ENCODE peak calls at places on chromosomes 11 and 22, in ten cellular contexts. I is colonic mucosa; Y is tibial artery; Z is PC-3; N is stomach; P is ovary; E is CD8-positive, alpha-beta memory T cell; L is right lobe of liver; T is heart left ventricle; V is uterus. M is an unnamed sample. For H3K36me3, the result is how much of the 10 kb centered on the place peaks cover.

GRCh38 chr11:130323452-130324448 is 9.0 kb upstream of the ZBTB44 start:
- DNase-seq in I (no peak), E (no peak), Z (no peak), P (no peak), T (no peak), L (no peak), V (no peak), N (no peak), Y (no peak), M (no peak)

GRCh38 chr11:67613960-67614715 is 7.4 kb downstream of the NDUFV1 start:
- DNase-seq in Y (no peak), Z (peak), E (peak), V (peak), N (peak), L (peak), I (peak), T (peak), P (no peak), M (peak)

GRCh38 chr11:69744435-69744834 is 30.7 kb downstream of the FGF4 start:
- DNase-seq in Y (no peak), P (no peak), T (no peak), V (no peak), L (no peak), Z (peak), N (no peak), I (no peak), E (no peak), M (no peak)

GRCh38 chr11:78399136-78399535 is 18.5 kb downstream of the GAB2 start:
- DNase-seq in I (no peak), T (no peak), Y (no peak), E (no peak), L (no peak), N (no peak), Z (no peak), P (no peak), V (no peak), M (no peak)

GRCh38 chr22:28444659-28445058 is 235.0 kb downstream of the TTC28 start:
- DNase-seq in E (no peak), Y (no peak), I (no peak), N (no peak), V (no peak), Z (no peak), P (no peak), T (no peak), L (no peak), M (no peak)

GRCh38 chr11:6817668-6818067 is 18.2 kb upstream of the OR6A2 start:
- DNase-seq in N (no peak), V (no peak), I (no peak), Y (no peak), E (no peak), Z (no peak), P (no peak), L (no peak), T (no peak), M (no peak)

GRCh38 chr11:2746401-2747230 is 46.8 kb upstream of the KCNQ1OT1 start:
- DNase-seq in Y (peak), I (no peak), Z (no peak), P (no peak), V (no peak), N (no peak), T (peak), E (no peak), L (peak), M (peak)

GRCh38 chr22:36097880-36098279 is 62.7 kb downstream of the APOL3 start:
- DNase-seq in L (no peak), Z (no peak), V (no peak), P (no peak), T (no peak), Y (no peak), I (no peak), E (no peak), N (no peak), M (no peak)

GRCh38 chr22:29972121-29972520 is 89.1 kb downstream of the MTMR3 start:
- DNase-seq in Y (no peak), Z (no peak), P (no peak), T (no peak), E (no peak), V (no peak), L (no peak), N (no peak), I (no peak), M (no peak)

GRCh38 chr11:94849836-94850235 is 81.7 kb downstream of the AMOTL1 start:
- DNase-seq in Z (no peak), V (peak), N (no peak), T (no peak), P (peak), E (no peak), Y (no peak), I (no peak), L (no peak), M (no peak)

GRCh38 chr22:34645375-34645774 is 420.6 kb upstream of the ISX start:
- DNase-seq in V (no peak), P (no peak), I (no peak), N (no peak), E (no peak), Z (no peak), L (no peak), T (no peak), Y (no peak), M (no peak)

GRCh38 chr11:16000065-16000464 is 356.3 kb downstream of the SOX6 start:
- DNase-seq in Y (no peak), N (no peak), T (no peak), I (no peak), Z (no peak), P (no peak), L (no peak), V (no peak), E (no peak), M (no peak)

GRCh38 chr11:70068345-70068744 is 9.8 kb upstream of the ANO1 start:
- DNase-seq in P (no peak), Z (no peak), V (no peak), L (no peak), E (no peak), N (no peak), I (no peak), T (no peak), Y (no peak), M (peak)

GRCh38 chr11:113248702-113249490 is 65.5 kb upstream of the TTC12 start:
- DNase-seq in E (no peak), L (no peak), V (no peak), Z (no peak), I (no peak), N (no peak), P (no peak), Y (no peak), T (no peak), M (no peak)

DNA sequence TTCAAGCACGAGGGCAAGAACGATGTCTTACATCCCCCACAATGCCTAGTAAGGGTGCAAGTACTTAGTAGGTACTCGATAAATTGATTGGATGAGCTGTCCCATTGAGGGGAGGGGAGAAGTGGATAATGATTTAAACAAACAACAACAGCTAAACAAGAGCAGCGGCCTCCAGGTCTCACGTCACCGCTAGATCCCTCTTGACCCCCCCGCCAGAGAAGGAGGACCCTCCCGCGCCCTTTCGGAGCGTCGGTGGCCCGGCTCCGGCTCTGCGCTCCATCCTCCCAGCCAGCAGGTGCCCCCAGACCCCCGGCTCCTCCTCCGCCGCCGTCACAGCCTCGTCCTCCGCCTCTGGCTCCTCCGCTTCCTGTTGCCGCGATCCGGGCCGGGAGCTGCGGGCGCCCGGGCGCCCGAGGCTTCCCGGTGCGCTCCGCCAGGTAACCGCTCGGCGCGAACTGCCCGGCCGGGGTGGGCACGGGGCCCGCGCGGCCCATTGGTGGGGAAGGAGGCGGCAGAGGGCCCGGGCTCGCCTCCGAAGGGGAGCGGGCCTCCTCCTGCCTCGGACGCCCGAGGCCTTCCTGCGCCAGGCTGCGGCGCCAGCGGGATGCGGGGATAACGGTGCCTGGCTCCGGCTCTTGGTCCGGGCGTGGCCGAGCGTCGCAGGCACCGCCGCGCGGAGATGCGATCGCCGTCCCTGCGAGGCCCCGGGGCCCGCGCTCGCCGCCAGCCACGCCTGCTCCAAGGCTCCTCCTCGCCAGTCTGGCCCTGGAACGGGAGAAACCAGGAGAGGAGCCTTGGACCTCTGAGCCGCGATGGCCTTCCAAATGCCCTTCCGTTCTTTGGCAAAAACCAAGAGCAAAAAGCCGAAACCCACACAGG is at the start of gene TLCD5:
- DNase-seq in E (peak), Z (peak), Y (peak), L (peak), I (no peak), V (peak), N (peak), P (peak), T (peak), M (peak)
- H3K27ac ChIP-seq in E (no peak), Z (peak), Y (peak), L (peak), I (peak), V (peak), N (peak), P (peak), T (peak), M (peak)

DNA sequence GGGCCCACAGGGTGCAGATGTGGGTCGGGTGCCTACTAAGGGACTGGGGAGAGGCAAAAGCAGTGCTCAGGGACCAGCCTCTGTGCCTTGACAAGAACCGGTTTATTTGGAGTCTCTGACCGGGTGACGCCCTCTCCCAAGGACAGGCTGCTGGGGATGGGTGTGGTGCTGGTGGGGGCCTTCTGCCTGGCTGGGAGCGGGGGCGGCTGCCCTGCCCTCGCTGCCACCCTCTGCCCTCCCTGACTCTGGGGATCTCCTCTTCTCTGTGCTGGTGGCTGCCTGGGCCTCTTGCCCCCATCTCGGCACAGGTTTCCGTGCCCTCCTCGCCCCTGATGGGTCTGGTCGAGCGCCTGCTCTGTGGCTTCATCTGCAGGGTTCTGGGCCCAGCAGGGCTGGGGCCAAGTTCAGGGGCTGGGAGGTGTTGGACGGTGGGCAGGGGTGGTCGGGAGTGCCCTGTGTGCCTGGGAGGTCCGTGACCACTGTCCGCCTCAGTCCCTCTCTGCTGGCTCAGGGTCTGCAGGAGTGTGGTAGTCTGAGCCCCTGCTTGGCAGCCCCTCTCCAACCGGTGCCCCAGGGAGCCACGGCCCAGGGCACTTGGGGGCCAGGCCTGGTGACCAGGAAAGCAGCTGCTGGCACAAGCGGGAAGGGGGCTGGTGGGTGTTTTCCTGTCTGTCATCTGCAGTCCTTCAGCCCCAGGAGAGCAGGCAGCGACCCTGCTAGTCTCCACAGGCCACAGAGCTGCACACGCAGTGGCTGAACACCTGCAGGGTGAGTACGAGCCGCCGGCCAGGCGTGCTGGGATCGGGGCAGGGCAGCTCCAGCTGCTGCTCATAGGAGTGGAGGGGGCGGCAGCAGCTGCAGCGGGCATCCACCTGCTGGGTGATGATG is 23.5 kb downstream of the MUC6 start:
- DNase-seq in P (no peak), T (no peak), Y (no peak), I (no peak), E (no peak), L (no peak), N (no peak), Z (no peak), V (no peak), M (no peak)
- H3K36me3 ChIP-seq in P (under half), T (under half), Y (half or more), I (under half), E (under half), L (under half), N (half or more), Z (under half), V (under half), M (under half)

DNA sequence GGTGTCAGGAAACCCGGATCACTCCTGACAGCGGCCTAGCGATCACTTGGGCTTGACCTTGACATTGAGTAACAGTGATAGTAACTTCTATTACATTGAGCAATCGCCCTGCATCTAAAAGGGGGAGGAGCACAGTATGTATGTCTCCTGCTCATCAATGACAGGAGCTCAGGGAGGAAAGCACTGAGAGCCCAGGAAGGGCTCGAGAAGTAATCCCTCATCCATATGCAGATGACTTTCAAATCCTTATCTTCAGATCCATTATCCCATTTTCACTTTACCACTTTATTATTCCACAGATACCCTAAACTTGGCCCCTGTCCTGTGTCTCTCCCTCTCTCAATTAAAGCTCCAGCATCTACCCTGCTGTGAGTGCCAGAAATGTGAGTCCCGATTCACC is 47.8 kb downstream of the ABTB2 start:
- DNase-seq in T (no peak), P (no peak), Z (no peak), E (no peak), I (no peak), N (no peak), V (no peak), L (no peak), Y (no peak), M (no peak)
- H3K27ac ChIP-seq in T (peak), P (no peak), Z (no peak), E (no peak), I (no peak), N (no peak), V (no peak), L (peak), Y (no peak), M (no peak)

GRCh38 chr11:12748561-12748960 is 74.3 kb downstream of the TEAD1 start:
- DNase-seq in V (no peak), L (no peak), N (no peak), Y (no peak), T (no peak), E (no peak), P (no peak), I (no peak), Z (no peak), M (no peak)

GRCh38 chr11:12752868-12753267 is 78.6 kb downstream of the TEAD1 start:
- DNase-seq in N (no peak), V (no peak), T (no peak), P (no peak), L (no peak), E (no peak), I (no peak), Y (no peak), Z (no peak), M (no peak)

GRCh38 chr11:12749442-12749841 is 75.2 kb downstream of the TEAD1 start:
- DNase-seq in L (no peak), E (no peak), T (no peak), P (no peak), Z (no peak), V (no peak), Y (no peak), I (no peak), N (no peak), M (no peak)

GRCh38 chr11:12746593-12747097 is 72.4 kb downstream of the TEAD1 start:
- DNase-seq in E (no peak), I (no peak), Z (peak), V (peak), N (no peak), T (peak), P (peak), L (no peak), Y (no peak), M (peak)

GRCh38 chr11:12750181-12750580 is 76.0 kb downstream of the TEAD1 start:
- DNase-seq in N (no peak), P (no peak), I (no peak), E (no peak), V (no peak), L (no peak), Z (no peak), T (no peak), Y (no peak), M (no peak)
- H3K36me3 ChIP-seq in N (under half), P (under half), I (under half), E (under half), V (under half), L (under half), Z (under half), T (under half), Y (under half), M (under half)

DNA sequence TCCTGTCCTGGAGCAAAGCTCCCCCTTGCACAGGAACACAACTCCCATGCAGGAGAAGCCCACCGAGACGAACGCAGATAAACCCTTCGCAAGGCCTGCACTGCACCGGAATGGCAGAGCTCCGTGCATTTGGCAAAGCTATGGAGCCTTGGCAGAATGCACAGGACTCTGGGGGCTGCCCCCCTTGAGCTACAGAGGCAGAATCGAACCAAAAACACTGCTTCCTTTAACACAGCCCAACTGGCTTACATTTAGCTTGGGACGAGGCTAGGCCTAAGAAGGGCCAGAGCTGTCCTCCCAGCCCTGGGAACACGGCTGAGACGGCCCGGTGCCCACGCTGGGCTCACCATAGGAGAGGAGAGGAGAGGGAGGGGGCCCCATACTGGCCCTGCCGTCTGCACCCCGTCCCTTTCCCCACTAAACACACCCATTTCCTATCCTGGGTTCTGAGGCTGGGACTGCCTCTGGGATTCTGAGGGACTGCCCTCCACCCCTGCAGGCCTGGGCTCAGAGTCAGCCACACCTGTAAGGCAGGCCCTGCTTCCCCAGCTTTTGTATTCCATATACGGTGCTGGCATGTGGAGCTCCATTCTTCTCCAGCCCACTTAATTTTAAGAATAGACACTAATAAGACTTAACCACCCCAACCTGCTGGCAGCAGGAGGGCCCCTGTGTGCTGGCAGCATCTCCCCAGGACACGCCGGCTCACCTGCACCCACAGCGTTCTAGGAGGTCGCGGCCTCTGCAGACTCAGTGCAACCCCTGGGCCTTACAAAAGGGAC is 32.9 kb downstream of the PPM1F start:
- DNase-seq in T (no peak), V (no peak), L (no peak), Z (no peak), I (no peak), N (no peak), P (no peak), E (no peak), Y (no peak), M (no peak)
- H3K27ac ChIP-seq in T (no peak), V (no peak), L (no peak), Z (no peak), I (no peak), N (no peak), P (no peak), E (no peak), Y (no peak), M (no peak)

DNA sequence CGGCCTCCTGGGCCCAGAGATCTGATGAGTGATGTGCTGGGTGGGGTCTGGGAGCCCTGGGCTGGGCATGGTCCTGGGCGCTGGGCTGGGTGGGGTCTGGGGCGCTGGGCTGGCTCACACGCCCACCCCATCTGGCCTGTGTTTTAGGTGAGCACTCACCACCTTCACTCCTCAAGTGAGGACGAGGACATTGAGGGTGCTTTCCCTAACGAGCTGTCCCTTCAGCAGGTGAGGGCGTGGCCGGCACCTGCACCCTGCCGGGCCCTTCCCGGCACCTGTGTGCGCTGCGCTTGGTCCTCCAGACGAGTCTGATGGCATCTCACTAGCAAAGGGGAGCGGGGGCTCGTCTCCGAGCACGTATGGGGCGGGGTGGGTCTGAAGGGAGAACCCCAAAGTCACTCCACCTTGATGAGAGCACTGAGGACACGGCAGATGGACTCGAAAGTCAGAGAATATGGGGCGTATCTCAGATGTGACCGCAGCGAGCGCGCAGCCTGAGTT is 37.9 kb downstream of the SBF1 start:
- DNase-seq in P (no peak), Y (no peak), Z (no peak), N (no peak), L (peak), E (no peak), V (no peak), T (no peak), I (no peak), M (peak)
- H3K36me3 ChIP-seq in P (under half), Y (half or more), Z (under half), N (half or more), L (under half), E (under half), V (under half), T (half or more), I (under half), M (under half)

GRCh38 chr22:38239101-38239761 is 33.6 kb downstream of the TMEM184B start:
- DNase-seq in T (no peak), P (peak), Z (peak), I (no peak), L (no peak), N (no peak), E (no peak), V (no peak), Y (peak), M (peak)
- H3K27ac ChIP-seq in T (peak), P (peak), Z (peak), I (peak), L (peak), N (peak), E (no peak), V (peak), Y (peak), M (no peak)

DNA sequence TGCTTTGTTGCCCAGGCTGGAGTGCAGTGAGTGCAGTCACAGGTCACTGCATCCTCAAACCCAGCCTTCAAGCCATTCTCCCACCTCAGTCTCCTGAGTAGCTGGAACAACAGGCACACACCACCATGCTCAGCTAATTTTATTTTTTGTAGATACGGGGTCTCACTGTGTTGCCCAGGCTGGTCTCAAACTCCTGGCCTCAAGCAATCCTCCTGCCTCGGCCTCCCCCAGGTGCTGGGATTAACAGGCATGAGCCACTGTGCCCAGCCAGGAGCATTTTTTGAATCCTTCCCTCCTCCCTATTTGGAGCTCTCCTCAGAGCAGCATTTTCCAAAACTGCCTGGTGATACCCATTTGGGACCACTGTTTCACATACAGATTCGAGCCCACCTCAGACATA is 77.2 kb downstream of the NCAPD3 start:
- DNase-seq in L (no peak), I (no peak), T (no peak), N (no peak), P (no peak), E (no peak), Z (no peak), Y (no peak), V (no peak), M (no peak)
- H3K36me3 ChIP-seq in L (under half), I (under half), T (half or more), N (half or more), P (under half), E (under half), Z (under half), Y (under half), V (under half), M (under half)

GRCh38 chr11:63911440-63911839 is 5.5 kb downstream of the RCOR2 start:
- DNase-seq in Z (no peak), T (no peak), Y (no peak), P (no peak), E (no peak), N (no peak), I (no peak), L (no peak), V (no peak), M (peak)
- H3K27ac ChIP-seq in Z (no peak), T (no peak), Y (peak), P (no peak), E (no peak), N (no peak), I (no peak), L (no peak), V (no peak), M (no peak)